ENCODE peak calls at places on chromosome 17, in seven cellular contexts. K is PC-3, L is GM23338, F is GM23248, W is neural progenitor cell, U is hepatocyte, S is OCI-LY7. O is an unnamed sample.

GRCh38 chr17:21372256-21372954 is 3.8 kb upstream of the KCNJ12 start:
- DNase-seq in W (no peak), S (peak), U (no peak), K (no peak), F (no peak), L (no peak), O (no peak)

GRCh38 chr17:57366177-57366557 is 109.8 kb downstream of the MSI2 start:
- DNase-seq in L (no peak), U (no peak), K (no peak), S (no peak), W (no peak), F (no peak), O (no peak)

GRCh38 chr17:66359351-66359750 is 56.9 kb downstream of the PRKCA start:
- DNase-seq in F (no peak), W (no peak), S (no peak), U (no peak), L (no peak), K (peak), O (no peak)

GRCh38 chr17:5780476-5780875 is 196.2 kb upstream of the NLRP1 start:
- DNase-seq in K (peak), S (no peak), F (peak), L (no peak), W (no peak), U (peak), O (peak)

GRCh38 chr17:60065136-60065535 is 13.6 kb downstream of the HEATR6 start:
- DNase-seq in S (no peak), W (no peak), U (no peak), L (no peak), F (peak), K (peak), O (no peak)

GRCh38 chr17:17403899-17404576 is 72.8 kb upstream of the MED9 start:
- DNase-seq in U (no peak), L (no peak), F (no peak), K (no peak), S (peak), W (no peak), O (no peak)

GRCh38 chr17:63537991-63538692 is 12.1 kb upstream of the DCAF7 start:
- DNase-seq in S (no peak), K (no peak), W (peak), L (peak), F (peak), U (no peak), O (no peak)

GRCh38 chr17:45353047-45353446 is 36.2 kb upstream of the MAP3K14 start:
- DNase-seq in K (no peak), W (no peak), L (no peak), S (no peak), F (no peak), U (no peak), O (no peak)

GRCh38 chr17:1058423-1059130 is 61.6 kb downstream of the TIMM22 start:
- DNase-seq in U (peak), F (peak), K (peak), L (peak), W (peak), S (peak), O (peak)

GRCh38 chr17:75812096-75813001 is 27.7 kb downstream of the UNK start:
- DNase-seq in L (no peak), F (no peak), U (peak), W (no peak), S (no peak), K (no peak), O (no peak)

GRCh38 chr17:17681744-17682292 is 560 bp downstream of the RAI1 start:
- DNase-seq in W (peak), K (peak), F (peak), S (peak), U (peak), L (no peak), O (no peak)

GRCh38 chr17:57480438-57481196 is 224.3 kb downstream of the MSI2 start:
- DNase-seq in W (no peak), F (peak), U (no peak), L (no peak), S (no peak), K (peak), O (no peak)

GRCh38 chr17:494601-495195 is 142.1 kb upstream of the RPH3AL start:
- DNase-seq in F (no peak), K (no peak), W (no peak), L (no peak), S (no peak), U (no peak), O (no peak)

GRCh38 chr17:30961213-30962188 is 9.3 kb upstream of the RNF135 start:
- DNase-seq in U (no peak), S (peak), W (peak), F (peak), K (no peak), L (peak), O (no peak)

GRCh38 chr17:17090642-17091103 is 48.4 kb downstream of the MPRIP start:
- DNase-seq in U (no peak), S (no peak), K (peak), W (no peak), F (no peak), L (no peak), O (no peak)

GRCh38 chr17:48542956-48543853 is 1.7 kb downstream of the HOXB2 start:
- DNase-seq in U (peak), F (peak), W (peak), S (no peak), L (peak), K (peak), O (no peak)

GRCh38 chr17:29567362-29568330 is 809 bp upstream of the ABHD15 start:
- DNase-seq in W (peak), U (peak), L (peak), F (peak), K (peak), S (peak), O (peak)

GRCh38 chr17:82301300-82301915 is 16.0 kb downstream of the CD7 start:
- DNase-seq in U (no peak), F (no peak), S (no peak), K (no peak), W (no peak), L (no peak), O (no peak)
- TF ChIP-seq EZH2phosphoT487 in U (no peak), F (no peak), S (no peak), K (no peak), W (no peak), L (no peak), O (no peak)

GRCh38 chr17:8583954-8584353 is 46.6 kb downstream of the MYH10 start:
- DNase-seq in S (no peak), W (no peak), U (no peak), F (no peak), K (no peak), L (no peak), O (no peak)
- TF ChIP-seq EZH2phosphoT487 in S (no peak), W (no peak), U (no peak), F (no peak), K (no peak), L (no peak), O (no peak)

GRCh38 chr17:13541032-13541480 is 60.7 kb downstream of the HS3ST3A1 start:
- DNase-seq in W (no peak), F (peak), U (peak), L (no peak), K (peak), S (no peak), O (peak)
- TF ChIP-seq EZH2phosphoT487 in W (no peak), F (peak), U (no peak), L (no peak), K (no peak), S (no peak), O (no peak)

GRCh38 chr17:2435181-2435741 is 34.4 kb upstream of the MNT start:
- DNase-seq in W (peak), L (peak), F (peak), S (no peak), K (no peak), U (peak), O (no peak)
- TF ChIP-seq EZH2phosphoT487 in W (no peak), L (no peak), F (no peak), S (no peak), K (no peak), U (no peak), O (no peak)

GRCh38 chr17:32992360-32993033 is 850 bp downstream of the SPACA3 start:
- DNase-seq in W (no peak), F (no peak), S (no peak), K (no peak), L (no peak), U (peak), O (no peak)
- TF ChIP-seq EZH2phosphoT487 in W (no peak), F (no peak), S (no peak), K (no peak), L (no peak), U (no peak), O (no peak)

GRCh38 chr17:81034779-81035388 is at the start of gene BAIAP2:
- DNase-seq in W (peak), F (peak), L (peak), U (peak), K (peak), S (peak), O (peak)

GRCh38 chr17:81035389-81036127 is 607 bp downstream of the BAIAP2 start:
- DNase-seq in F (peak), L (no peak), W (peak), S (no peak), K (peak), U (no peak), O (no peak)

GRCh38 chr17:81033535-81034167 is 1.3 kb upstream of the BAIAP2 start:
- DNase-seq in S (no peak), F (no peak), W (no peak), L (no peak), U (no peak), K (no peak), O (no peak)

GRCh38 chr17:81032641-81033422 is 2.1 kb upstream of the BAIAP2 start:
- DNase-seq in S (no peak), W (no peak), F (no peak), U (no peak), L (no peak), K (no peak), O (no peak)

GRCh38 chr17:81034168-81034777 is 678 bp upstream of the BAIAP2 start:
- DNase-seq in K (no peak), S (no peak), W (peak), L (no peak), U (no peak), F (no peak), O (no peak)
- TF ChIP-seq EZH2phosphoT487 in K (no peak), S (no peak), W (no peak), L (no peak), U (no peak), F (no peak), O (no peak)

DNA sequence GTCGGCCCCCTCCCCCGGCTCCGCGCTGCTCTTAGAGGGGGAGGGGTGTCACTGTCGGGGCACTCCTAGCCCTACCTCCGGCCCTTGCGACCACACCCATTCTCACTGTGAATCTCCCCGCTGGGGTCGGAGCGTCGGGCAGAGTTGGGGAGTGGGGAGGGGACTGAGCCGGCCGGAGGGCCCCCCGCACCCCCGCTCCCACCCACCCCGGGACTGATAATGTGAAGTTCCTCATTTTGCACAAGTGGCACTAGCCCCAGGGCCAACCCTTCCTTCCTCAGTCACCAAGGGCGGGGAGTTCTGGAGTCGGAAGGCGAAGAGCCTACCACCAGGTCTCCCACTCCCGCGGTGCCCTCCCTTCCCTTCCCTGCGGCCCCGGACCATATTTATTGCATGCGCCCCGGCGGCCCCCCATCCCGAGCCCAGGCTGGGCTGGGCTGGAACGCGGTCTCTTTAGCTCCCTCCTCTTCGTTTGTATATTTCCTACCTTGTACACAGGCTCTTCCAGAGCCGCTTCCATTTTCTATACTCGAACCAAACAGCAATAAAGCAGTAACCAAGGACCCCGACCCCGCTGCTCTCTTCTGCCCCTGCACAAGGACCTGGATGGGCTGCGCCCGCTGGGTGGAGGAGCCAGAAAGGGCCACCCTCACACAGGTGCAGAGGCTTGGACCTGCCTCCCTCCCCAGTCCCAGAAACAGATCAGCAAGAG is 4.4 kb downstream of the HIC1 start:
- DNase-seq in U (no peak), W (no peak), F (no peak), K (no peak), S (no peak), L (peak), O (no peak)
- TF ChIP-seq EZH2phosphoT487 in U (no peak), W (no peak), F (no peak), K (no peak), S (no peak), L (no peak), O (no peak)

GRCh38 chr17:35930211-35931065 is at the start of gene RDM1:
- DNase-seq in K (peak), F (peak), W (peak), U (peak), L (peak), S (peak), O (peak)

GRCh38 chr17:35932576-35932975 is 2.0 kb upstream of the RDM1 start:
- DNase-seq in S (no peak), U (no peak), L (no peak), W (no peak), K (no peak), F (no peak), O (no peak)

GRCh38 chr17:35931794-35932419 is 1.3 kb upstream of the RDM1 start:
- DNase-seq in U (no peak), L (no peak), K (no peak), F (no peak), W (no peak), S (no peak), O (no peak)

GRCh38 chr17:35934760-35935159 is 4.2 kb upstream of the RDM1 start:
- DNase-seq in F (peak), S (no peak), L (no peak), K (no peak), U (no peak), W (no peak), O (no peak)
- TF ChIP-seq EZH2phosphoT487 in F (no peak), S (no peak), L (no peak), K (no peak), U (no peak), W (no peak), O (no peak)

O was measured in HCT116.